ENCODE peak calls at places on chromosomes 4 and X, in seven cellular contexts. One of them, this sample, is unnamed.

GRCh38 chr4:79697444-79697843 is 289.4 kb upstream of the GK2 start:
- DNase-seq in stimulated activated CD8-positive, alpha-beta memory T cell treated with anti-CD3 and anti-CD28 coated beads, Interleukin-7, amount 100 ng/mL, for 1 hour: no peak
- DNase-seq in retinal pigment epithelial cell: no peak
- DNase-seq in cardiac fibroblast: no peak
- DNase-seq in cardiac muscle cell: no peak
- DNase-seq in stimulated activated naive B cell treated with anti-CD40 and anti-IgM and Interleukin-4, amounts not matched to agents 10 μg/mL and 1 μg/mL and 100 μg/mL, for 72 hours: no peak
- DNase-seq in PC-3: no peak
- DNase-seq in this sample: no peak

GRCh38 chr4:153465922-153466636 is at the start of gene TMEM131L:
- DNase-seq in stimulated activated naive B cell treated with anti-CD40 and anti-IgM and Interleukin-4, amounts not matched to agents 10 μg/mL and 1 μg/mL and 100 μg/mL, for 72 hours: peak
- DNase-seq in retinal pigment epithelial cell: no peak
- DNase-seq in cardiac fibroblast: peak
- DNase-seq in cardiac muscle cell: peak
- DNase-seq in PC-3: peak
- DNase-seq in stimulated activated CD8-positive, alpha-beta memory T cell treated with anti-CD3 and anti-CD28 coated beads, Interleukin-7, amount 100 ng/mL, for 1 hour: no peak
- DNase-seq in this sample: peak

GRCh38 chr4:77493120-77493767 is 112.4 kb upstream of the CXCL13 start:
- DNase-seq in cardiac muscle cell: no peak
- DNase-seq in retinal pigment epithelial cell: no peak
- DNase-seq in PC-3: no peak
- DNase-seq in cardiac fibroblast: no peak
- DNase-seq in stimulated activated CD8-positive, alpha-beta memory T cell treated with anti-CD3 and anti-CD28 coated beads, Interleukin-7, amount 100 ng/mL, for 1 hour: no peak
- DNase-seq in stimulated activated naive B cell treated with anti-CD40 and anti-IgM and Interleukin-4, amounts not matched to agents 10 μg/mL and 1 μg/mL and 100 μg/mL, for 72 hours: peak
- DNase-seq in this sample: no peak

GRCh38 chrX:35015627-35016026 is 73.0 kb downstream of the FAM47B start:
- DNase-seq in stimulated activated CD8-positive, alpha-beta memory T cell treated with anti-CD3 and anti-CD28 coated beads, Interleukin-7, amount 100 ng/mL, for 1 hour: no peak
- DNase-seq in cardiac muscle cell: no peak
- DNase-seq in PC-3: no peak
- DNase-seq in retinal pigment epithelial cell: no peak
- DNase-seq in cardiac fibroblast: no peak
- DNase-seq in stimulated activated naive B cell treated with anti-CD40 and anti-IgM and Interleukin-4, amounts not matched to agents 10 μg/mL and 1 μg/mL and 100 μg/mL, for 72 hours: no peak
- DNase-seq in this sample: no peak

GRCh38 chr4:2365054-2365912 is 53.2 kb downstream of the ZFYVE28 start:
- DNase-seq in cardiac muscle cell: no peak
- DNase-seq in PC-3: peak
- DNase-seq in retinal pigment epithelial cell: no peak
- DNase-seq in stimulated activated naive B cell treated with anti-CD40 and anti-IgM and Interleukin-4, amounts not matched to agents 10 μg/mL and 1 μg/mL and 100 μg/mL, for 72 hours: no peak
- DNase-seq in stimulated activated CD8-positive, alpha-beta memory T cell treated with anti-CD3 and anti-CD28 coated beads, Interleukin-7, amount 100 ng/mL, for 1 hour: no peak
- DNase-seq in cardiac fibroblast: no peak
- DNase-seq in this sample: no peak

GRCh38 chr4:126264839-126265238 is 950.1 kb downstream of the FAT4 start:
- DNase-seq in cardiac muscle cell: peak
- DNase-seq in PC-3: peak
- DNase-seq in cardiac fibroblast: peak
- DNase-seq in retinal pigment epithelial cell: no peak
- DNase-seq in stimulated activated naive B cell treated with anti-CD40 and anti-IgM and Interleukin-4, amounts not matched to agents 10 μg/mL and 1 μg/mL and 100 μg/mL, for 72 hours: no peak
- DNase-seq in stimulated activated CD8-positive, alpha-beta memory T cell treated with anti-CD3 and anti-CD28 coated beads, Interleukin-7, amount 100 ng/mL, for 1 hour: no peak
- DNase-seq in this sample: no peak

GRCh38 chr4:1096841-1097240 is 16.5 kb downstream of the RNF212 start:
- DNase-seq in retinal pigment epithelial cell: no peak
- DNase-seq in PC-3: no peak
- DNase-seq in cardiac muscle cell: no peak
- DNase-seq in stimulated activated naive B cell treated with anti-CD40 and anti-IgM and Interleukin-4, amounts not matched to agents 10 μg/mL and 1 μg/mL and 100 μg/mL, for 72 hours: no peak
- DNase-seq in stimulated activated CD8-positive, alpha-beta memory T cell treated with anti-CD3 and anti-CD28 coated beads, Interleukin-7, amount 100 ng/mL, for 1 hour: no peak
- DNase-seq in cardiac fibroblast: no peak
- DNase-seq in this sample: no peak

GRCh38 chr4:3671571-3672464 is 94.4 kb upstream of the ADRA2C start:
- DNase-seq in cardiac muscle cell: no peak
- DNase-seq in stimulated activated naive B cell treated with anti-CD40 and anti-IgM and Interleukin-4, amounts not matched to agents 10 μg/mL and 1 μg/mL and 100 μg/mL, for 72 hours: no peak
- DNase-seq in PC-3: peak
- DNase-seq in stimulated activated CD8-positive, alpha-beta memory T cell treated with anti-CD3 and anti-CD28 coated beads, Interleukin-7, amount 100 ng/mL, for 1 hour: no peak
- DNase-seq in retinal pigment epithelial cell: no peak
- DNase-seq in cardiac fibroblast: peak
- DNase-seq in this sample: no peak